ENCODE peak calls at places on chromosomes 13 and 19, in four cellular contexts. E, K, X and O are unnamed samples.

GRCh38 chr19:7509625-7510024 is 6.3 kb upstream of the ZNF358 start:
- DNase-seq in E (no peak), K (no peak), X (no peak), O (no peak)

GRCh38 chr19:6212403-6213265 is 67.1 kb downstream of the MLLT1 start:
- DNase-seq in E (peak; percentile 38), K (peak; percentile 14), X (no peak), O (no peak)

GRCh38 chr13:96223231-96223630 is 133.3 kb downstream of the HS6ST3 start:
- DNase-seq in E (no peak), K (no peak), X (no peak), O (no peak)

GRCh38 chr13:19661561-19661960 is 28.1 kb downstream of the MPHOSPH8 start:
- DNase-seq in E (no peak), K (no peak), X (no peak), O (no peak)

GRCh38 chr13:77918391-77919261 is at the start of gene EDNRB:
- DNase-seq in E (peak; percentile 48), K (peak; percentile 23), X (no peak), O (peak; percentile 18)

GRCh38 chr19:10299545-10300458 is 9.8 kb downstream of the ZGLP1 start:
- DNase-seq in E (no peak), K (no peak), X (no peak), O (no peak)

GRCh38 chr19:37691881-37692504 is 27.6 kb downstream of the ZNF607 start:
- DNase-seq in E (peak; percentile 75), K (peak; percentile 81), X (peak; percentile 23), O (peak; percentile 84)

GRCh38 chr19:45780448-45781281 is 1.6 kb downstream of the DMPK start:
- DNase-seq in E (peak; percentile 47), K (peak; percentile 60), X (no peak), O (no peak)

GRCh38 chr13:36819811-36820140 is 754 bp downstream of the RFXAP start:
- DNase-seq in E (no peak), K (no peak), X (peak; percentile 2), O (no peak)

GRCh38 chr13:48783181-48783630 is 129.5 kb downstream of the CYSLTR2 start:
- DNase-seq in E (no peak), K (peak; percentile 21), X (no peak), O (peak; percentile 69)

GRCh38 chr19:16338470-16339360 is 14.1 kb downstream of the KLF2 start:
- DNase-seq in E (no peak), K (no peak), X (peak; percentile 27), O (peak; percentile 40)

GRCh38 chr13:59332966-59333365 is 830.8 kb downstream of the DIAPH3 start:
- DNase-seq in E (no peak), K (peak; percentile 21), X (no peak), O (no peak)

GRCh38 chr13:34967851-34968562 is 25.9 kb downstream of the NBEA start:
- DNase-seq in E (no peak), K (no peak), X (no peak), O (no peak)

GRCh38 chr19:1177322-1178114 is 3.5 kb upstream of the SBNO2 start:
- DNase-seq in E (no peak), K (no peak), X (no peak), O (no peak)

GRCh38 chr13:107770541-107770940 is 444.8 kb downstream of the LIG4 start:
- DNase-seq in E (no peak), K (no peak), X (no peak), O (no peak)

GRCh38 chr13:102693781-102694180 is 1.1 kb downstream of the METTL21C start:
- DNase-seq in E (no peak), K (no peak), X (no peak), O (no peak)

GRCh38 chr19:39563408-39563807 is 23.4 kb upstream of the EID2 start:
- DNase-seq in E (no peak), K (no peak), X (no peak), O (no peak)

GRCh38 chr13:60454425-60454824 is 57.4 kb downstream of the TDRD3 start:
- DNase-seq in E (no peak), K (no peak), X (no peak), O (no peak)

GRCh38 chr13:109394311-109394988 is 391.9 kb downstream of the IRS2 start:
- DNase-seq in E (no peak), K (no peak), X (no peak), O (no peak)

GRCh38 chr19:13096968-13097330 is 5.7 kb downstream of the LYL1 start:
- DNase-seq in E (no peak), K (peak; percentile 40), X (no peak), O (no peak)
- H3K4me1 ChIP-seq in E (no peaks in the 10 kb centered on the region), K (peaks cover 12% of the 10 kb centered on the region), X (peaks cover 64% of the 10 kb centered on the region), O (peaks cover 32% of the 10 kb centered on the region)

GRCh38 chr13:112759053-112759452 is 69.2 kb downstream of the ATP11A start:
- DNase-seq in E (no peak), K (no peak), X (no peak), O (no peak)

GRCh38 chr13:112757759-112758086 is 67.9 kb downstream of the ATP11A start:
- DNase-seq in E (no peak), K (no peak), X (no peak), O (no peak)

GRCh38 chr13:112760440-112760839 is 70.6 kb downstream of the ATP11A start:
- DNase-seq in E (no peak), K (no peak), X (no peak), O (no peak)

GRCh38 chr13:112760931-112761330 is 71.1 kb downstream of the ATP11A start:
- DNase-seq in E (no peak), K (no peak), X (no peak), O (no peak)

DNA sequence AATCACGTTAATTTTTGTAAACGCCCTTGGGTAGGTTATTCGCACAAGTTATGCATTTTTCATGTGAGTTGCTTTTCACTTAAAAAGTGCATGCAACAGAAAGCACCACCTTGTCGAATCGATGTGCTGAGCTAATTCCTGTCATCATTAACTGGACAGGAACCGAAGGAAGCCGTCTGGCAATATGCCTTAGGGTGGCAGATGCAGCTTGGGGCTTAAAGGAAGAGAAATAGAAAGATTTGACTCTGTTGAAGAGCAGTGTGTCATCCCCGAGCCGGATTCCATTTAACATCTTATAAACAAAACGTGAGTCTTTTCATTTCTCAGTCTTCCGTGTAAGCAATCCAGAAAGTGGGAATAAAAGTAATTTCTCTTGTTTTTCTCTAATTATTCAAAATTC is 70.0 kb downstream of the ATP11A start:
- DNase-seq in E (no peak), K (no peak), X (no peak), O (no peak)
- H3K4me1 ChIP-seq in E (no peaks in the 10 kb centered on the region), K (no peaks in the 10 kb centered on the region), X (no peaks in the 10 kb centered on the region), O (no peaks in the 10 kb centered on the region)

GRCh38 chr13:46339035-46339666 is 47.9 kb downstream of the RUBCNL start:
- DNase-seq in E (no peak), K (no peak), X (no peak), O (peak; percentile 31)
- H3K4me1 ChIP-seq in E (no peaks in the 10 kb centered on the region), K (no peaks in the 10 kb centered on the region), X (no peaks in the 10 kb centered on the region), O (no peaks in the 10 kb centered on the region)

DNA sequence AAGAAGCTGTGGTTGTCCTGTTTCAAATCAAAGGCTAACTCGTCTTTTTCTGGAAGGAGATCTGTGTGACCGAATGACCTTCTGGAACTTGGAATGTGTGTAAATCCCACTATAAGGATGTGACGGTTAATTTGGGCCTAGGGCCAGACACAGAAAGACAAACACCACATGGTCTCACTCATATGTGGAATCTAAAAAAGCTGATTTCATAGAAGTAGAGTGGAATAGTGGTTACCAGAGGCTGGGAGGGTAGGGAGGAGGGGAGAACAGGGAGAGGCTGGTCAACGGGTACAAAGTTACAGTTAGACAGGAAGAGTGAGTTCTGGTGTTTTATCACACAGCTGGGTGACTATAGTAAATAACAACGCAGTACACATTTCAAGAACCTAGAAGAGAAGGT is 39.3 kb upstream of the RGCC start:
- DNase-seq in E (no peak), K (no peak), X (no peak), O (no peak)
- H3K4me1 ChIP-seq in E (no peaks in the 10 kb centered on the region), K (no peaks in the 10 kb centered on the region), X (no peaks in the 10 kb centered on the region), O (no peaks in the 10 kb centered on the region)

GRCh38 chr19:55646889-55647731 is 902 bp upstream of the CCDC106 start:
- DNase-seq in E (no peak), K (no peak), X (no peak), O (no peak)

GRCh38 chr19:55644191-55644833 is 863 bp downstream of the ZNF581 start:
- DNase-seq in E (no peak), K (no peak), X (no peak), O (no peak)

GRCh38 chr19:55644842-55645511 is 1.5 kb downstream of the ZNF581 start:
- DNase-seq in E (no peak), K (no peak), X (no peak), O (no peak)

GRCh38 chr19:55643733-55644116 is 276 bp downstream of the ZNF581 start:
- DNase-seq in E (peak; percentile 55), K (no peak), X (no peak), O (no peak)

DNA sequence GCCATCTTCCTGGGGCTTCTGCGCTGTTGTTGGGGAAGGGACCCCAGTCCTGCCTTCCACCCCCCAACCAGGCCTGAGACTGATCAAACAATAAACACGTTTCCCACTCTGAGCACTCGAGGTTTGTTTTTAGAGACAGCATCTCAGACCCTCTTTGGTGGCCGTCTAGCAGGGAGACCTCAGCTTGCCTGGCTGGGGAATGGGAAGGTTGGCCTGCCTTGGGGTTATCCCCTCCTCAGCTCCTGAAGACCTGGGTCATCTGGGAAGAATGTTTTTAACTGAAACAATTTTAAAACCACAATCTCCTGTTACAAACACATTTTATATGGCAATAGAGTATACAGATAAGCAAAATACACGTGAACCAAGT is 2.0 kb downstream of the ZNF581 start:
- DNase-seq in E (no peak), K (no peak), X (no peak), O (no peak)
- H3K4me1 ChIP-seq in E (peaks cover 3% of the 10 kb centered on the region), K (no peaks in the 10 kb centered on the region), X (peaks cover 42% of the 10 kb centered on the region), O (peaks cover 42% of the 10 kb centered on the region)

GRCh38 chr13:46124531-46124966 is 19.7 kb upstream of the CPB2 start:
- DNase-seq in E (no peak), K (no peak), X (no peak), O (no peak)
- H3K4me1 ChIP-seq in E (no peaks in the 10 kb centered on the region), K (no peaks in the 10 kb centered on the region), X (peaks cover 18% of the 10 kb centered on the region), O (peaks cover 5% of the 10 kb centered on the region)

DNA sequence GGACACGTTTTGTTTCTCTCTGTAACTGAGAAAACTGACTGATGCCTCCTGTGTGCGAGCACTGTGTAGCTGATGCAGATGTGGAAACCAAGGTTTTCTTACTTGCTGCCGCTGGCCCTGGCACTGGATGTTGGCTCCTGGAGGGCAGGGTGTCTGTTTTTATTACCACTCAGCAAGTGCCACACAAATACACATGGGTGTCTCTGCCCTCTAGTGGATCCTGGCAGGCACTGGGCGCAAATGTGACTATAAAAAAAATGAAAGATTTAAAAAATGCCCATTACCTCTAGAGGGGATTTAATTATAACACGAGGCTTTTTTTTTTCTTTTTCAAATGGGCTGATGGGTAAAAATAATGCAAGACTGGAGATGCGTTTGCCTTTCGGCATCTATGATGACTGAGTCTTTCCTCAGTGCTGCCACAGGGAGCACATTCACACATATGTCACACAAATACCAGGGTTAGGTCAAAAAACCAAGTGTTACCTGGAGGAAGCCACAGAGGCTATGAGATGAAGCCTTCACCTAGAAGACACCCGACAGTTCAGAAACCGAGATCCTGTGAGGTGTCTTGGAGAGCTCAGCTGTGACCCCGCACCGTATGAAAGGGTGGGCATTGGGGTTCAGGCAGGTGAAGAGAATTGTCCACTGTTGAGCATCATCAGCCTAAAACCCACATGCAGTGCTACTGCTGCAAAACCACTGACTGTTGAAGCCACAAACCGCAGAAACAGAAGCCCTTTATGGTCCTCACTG is 25.7 kb downstream of the CHAMP1 start:
- DNase-seq in E (no peak), K (no peak), X (peak; percentile 12), O (peak; percentile 59)
- H3K4me1 ChIP-seq in E (no peaks in the 10 kb centered on the region), K (no peaks in the 10 kb centered on the region), X (no peaks in the 10 kb centered on the region), O (peaks cover 3% of the 10 kb centered on the region)

GRCh38 chr13:99658266-99658991 is 157.2 kb downstream of the TM9SF2 start:
- DNase-seq in E (peak; percentile 67), K (peak; percentile 53), X (peak; percentile 25), O (peak; percentile 37)
- H3K4me1 ChIP-seq in E (no peaks in the 10 kb centered on the region), K (no peaks in the 10 kb centered on the region), X (peaks cover 38% of the 10 kb centered on the region), O (peaks cover 19% of the 10 kb centered on the region)